ENCODE peak calls at places on chromosome 14, in seven cellular contexts. M, J, Z, B, E, W and T are unnamed samples. For H3K27me3, the result is how much of the 10 kb centered on the place peaks cover.

GRCh38 chr14:94342334-94342934 is 19.3 kb upstream of the SERPINA6 start:
- DNase-seq in M (no peak), J (peak), Z (peak), B (peak), E (no peak), W (no peak), T (no peak)

GRCh38 chr14:59199614-59200013 is 11.1 kb downstream of the DAAM1 start:
- DNase-seq in M (no peak), J (no peak), Z (no peak), B (no peak), E (no peak), W (no peak), T (no peak)

GRCh38 chr14:76405627-76406026 is 29.7 kb downstream of the ESRRB start:
- DNase-seq in M (no peak), J (no peak), Z (no peak), B (no peak), E (no peak), W (no peak), T (no peak)

GRCh38 chr14:64986578-64987571 is at the start of gene FNTB:
- DNase-seq in M (peak), J (peak), Z (peak), B (peak), E (peak), W (peak), T (peak)

GRCh38 chr14:85535916-85536834 is 6.2 kb downstream of the FLRT2 start:
- DNase-seq in M (no peak), J (no peak), Z (no peak), B (no peak), E (peak), W (no peak), T (peak)

GRCh38 chr14:61486930-61487495 is 165.6 kb downstream of the PRKCH start:
- DNase-seq in M (no peak), J (no peak), Z (no peak), B (no peak), E (no peak), W (no peak), T (no peak)

GRCh38 chr14:61454545-61454944 is 133.2 kb downstream of the PRKCH start:
- DNase-seq in M (no peak), J (peak), Z (no peak), B (no peak), E (no peak), W (no peak), T (no peak)

GRCh38 chr14:104016873-104017650 is 68.4 kb upstream of the ASPG start:
- DNase-seq in M (no peak), J (no peak), Z (no peak), B (no peak), E (no peak), W (no peak), T (no peak)

GRCh38 chr14:60723218-60724079 is 702 bp downstream of the SIX4 start:
- DNase-seq in M (peak), J (peak), Z (peak), B (no peak), E (peak), W (peak), T (peak)

GRCh38 chr14:105316968-105317498 is 2.5 kb downstream of the PACS2 start:
- DNase-seq in M (no peak), J (no peak), Z (no peak), B (no peak), E (no peak), W (no peak), T (peak)

GRCh38 chr14:55109846-55110245 is 19.2 kb upstream of the LGALS3 start:
- DNase-seq in M (no peak), J (no peak), Z (no peak), B (no peak), E (no peak), W (no peak), T (no peak)

GRCh38 chr14:104559769-104560585 is 19.6 kb upstream of the C14orf180 start:
- DNase-seq in M (no peak), J (no peak), Z (no peak), B (no peak), E (no peak), W (no peak), T (no peak)

GRCh38 chr14:94621358-94622134 is 9.4 kb downstream of the SERPINA3 start:
- DNase-seq in M (no peak), J (no peak), Z (no peak), B (no peak), E (no peak), W (no peak), T (no peak)

DNA sequence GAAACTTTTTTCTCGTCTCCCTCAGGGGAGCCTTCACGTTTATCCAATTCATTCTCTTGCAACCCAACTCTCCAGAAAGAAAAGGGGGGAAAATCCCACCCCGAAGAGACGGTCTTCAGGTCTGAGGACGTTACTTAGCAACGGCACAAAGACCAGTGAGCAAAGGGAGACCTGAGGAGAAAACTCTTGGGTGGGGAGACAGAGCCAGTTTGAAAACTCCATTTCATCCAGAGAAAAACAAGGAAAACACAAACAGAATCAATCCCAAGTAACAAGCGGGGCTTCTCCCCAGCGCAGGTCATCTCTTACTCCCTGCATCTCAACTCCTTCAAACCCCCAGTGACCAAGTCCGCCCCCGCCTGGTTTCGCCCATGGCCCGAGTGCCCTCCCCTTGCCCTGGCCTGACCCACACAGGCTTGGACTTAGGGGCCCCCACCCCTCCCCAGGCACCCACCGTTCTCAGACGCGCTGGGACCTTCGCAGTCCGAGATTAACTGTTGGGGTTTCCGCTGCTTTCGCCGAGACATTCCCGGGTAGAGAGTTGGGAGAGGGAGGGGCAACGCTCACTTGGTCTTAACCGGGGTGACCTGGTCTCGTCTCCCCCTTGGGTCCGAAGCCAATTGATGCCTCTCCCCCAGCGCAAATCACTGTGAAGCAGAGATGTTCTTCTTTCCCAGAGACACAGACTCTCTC is 10.4 kb upstream of the SALL2 start:
- DNase-seq in M (peak), J (no peak), Z (no peak), B (no peak), E (peak), W (no peak), T (peak)
- H3K4me3 ChIP-seq in M (peak), J (no peak), Z (peak), B (peak), E (peak), W (no peak), T (peak)

DNA sequence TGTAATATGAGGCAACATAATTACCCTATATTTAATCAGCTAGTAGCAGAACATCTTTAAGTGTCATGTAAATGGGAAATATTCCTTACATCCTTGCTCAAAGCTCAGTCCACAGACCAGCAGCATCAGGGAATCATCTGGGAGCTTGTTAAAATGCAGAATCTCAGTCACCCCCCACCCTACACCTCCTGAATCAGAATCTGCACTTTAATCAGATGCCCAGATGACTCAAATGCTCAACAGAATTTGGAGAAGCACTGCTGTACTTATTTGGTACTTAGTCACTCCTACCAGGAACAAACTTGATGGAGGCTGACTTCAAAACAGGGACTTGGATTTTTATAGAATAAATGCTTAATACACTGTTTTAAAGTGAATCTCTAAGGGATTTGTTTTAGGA is 96.5 kb downstream of the ARMH4 start:
- DNase-seq in M (no peak), J (no peak), Z (no peak), B (no peak), E (no peak), W (no peak), T (no peak)
- H3K27me3 ChIP-seq in M (under half), J (under half), Z (under half), B (under half), E (under half), W (under half), T (under half)

DNA sequence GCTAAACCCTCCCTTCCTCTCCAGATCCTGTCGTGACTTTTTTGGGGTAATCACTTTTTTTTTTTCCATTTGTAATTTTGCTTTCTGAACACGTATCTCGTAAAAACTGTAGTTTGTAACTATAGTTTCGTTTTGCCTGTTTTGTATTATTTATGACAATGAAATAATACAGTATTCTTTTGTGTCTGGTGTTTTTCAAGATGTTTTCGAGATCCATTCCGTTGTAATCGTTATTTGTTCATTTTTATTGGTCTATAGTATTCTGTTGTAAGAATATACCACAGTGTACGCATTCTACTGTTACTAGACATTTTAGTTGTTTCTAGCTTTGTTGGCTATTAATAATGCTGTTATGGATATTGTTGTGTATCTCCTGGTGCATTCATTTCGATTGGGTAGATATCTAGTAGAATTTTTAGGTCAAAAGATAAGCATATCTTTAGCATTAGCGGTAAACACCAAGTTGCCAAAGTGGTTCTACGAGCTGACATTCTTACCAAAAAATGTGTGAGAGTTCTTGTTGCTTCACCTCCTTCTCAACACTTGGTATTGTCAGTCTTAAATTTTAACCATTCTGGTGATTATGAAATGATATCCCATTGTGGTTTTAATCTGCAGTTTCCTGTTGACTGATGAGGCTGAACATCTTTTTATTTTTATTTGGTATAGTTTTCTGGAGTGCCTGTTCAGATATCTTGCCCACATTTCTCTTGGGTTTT is 92.3 kb upstream of the EVL start:
- DNase-seq in M (no peak), J (no peak), Z (no peak), B (no peak), E (no peak), W (no peak), T (no peak)
- H3K4me3 ChIP-seq in M (peak), J (no peak), Z (peak), B (peak), E (peak), W (peak), T (peak)

DNA sequence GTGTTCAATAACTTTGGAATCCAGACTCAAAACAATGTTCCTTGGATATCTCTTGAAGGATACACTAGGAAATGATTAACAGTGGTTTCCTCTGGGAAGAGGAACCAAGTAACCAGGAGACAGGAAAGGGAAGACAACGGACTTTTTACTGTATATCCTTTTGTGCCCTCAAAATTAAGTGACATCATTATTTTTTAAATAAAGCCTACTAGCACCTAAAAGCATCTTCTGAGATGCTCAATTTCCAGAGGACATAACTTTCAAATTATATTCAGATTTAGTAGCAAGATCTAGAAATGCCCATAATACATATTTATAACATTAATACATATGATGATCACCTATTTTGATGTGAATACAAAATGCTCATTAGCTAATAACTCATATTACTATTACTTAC is 6.5 kb downstream of the HECTD1 start:
- DNase-seq in M (no peak), J (no peak), Z (no peak), B (no peak), E (no peak), W (no peak), T (no peak)
- H3K27me3 ChIP-seq in M (under half), J (under half), Z (under half), B (under half), E (under half), W (under half), T (under half)

GRCh38 chr14:41607966-41608663 is 1.4 kb downstream of the LRFN5 start:
- DNase-seq in M (no peak), J (no peak), Z (no peak), B (no peak), E (peak), W (no peak), T (peak)
- H3K4me3 ChIP-seq in M (peak), J (peak), Z (peak), B (peak), E (peak), W (peak), T (peak)

GRCh38 chr14:36511981-36512584 is 7.9 kb downstream of the NKX2-1 start:
- DNase-seq in M (no peak), J (no peak), Z (no peak), B (no peak), E (no peak), W (no peak), T (no peak)
- H3K27me3 ChIP-seq in M (half or more), J (under half), Z (half or more), B (half or more), E (half or more), W (under half), T (half or more)